ENCODE peak calls at places on chromosomes 4 and X, in eight cellular contexts. K is colonic mucosa; L is caudate nucleus; Z is Peyer's patch; T is iPS DF 6.9; I is H9; J is pancreas; M is CD8-positive, alpha-beta memory T cell. Y is an unnamed sample.

GRCh38 chrX:154967603-154968002 is 54.9 kb downstream of the F8 start:
- DNase-seq in J (no peak), Z (no peak), T (no peak), I (no peak), L (no peak), K (no peak), M (no peak), Y (no peak)

GRCh38 chr4:25527044-25527443 is 128.6 kb upstream of the SLC34A2 start:
- DNase-seq in L (no peak), T (no peak), Z (no peak), M (no peak), J (no peak), K (no peak), I (no peak), Y (no peak)

GRCh38 chr4:148503681-148504080 is 61.5 kb upstream of the NR3C2 start:
- DNase-seq in M (no peak), I (no peak), T (no peak), L (no peak), J (no peak), Z (no peak), K (no peak), Y (no peak)

GRCh38 chrX:115561605-115562491 is 874 bp downstream of the PLS3 start:
- DNase-seq in K (peak; percentile 29), I (peak; percentile 58), M (no peak), Z (no peak), T (no peak), L (peak; percentile 31), J (peak; percentile 32), Y (peak; percentile 61)

GRCh38 chrX:113868716-113869115 is 715.2 kb upstream of the HTR2C start:
- DNase-seq in L (no peak), Z (no peak), M (no peak), I (no peak), J (no peak), T (no peak), K (no peak), Y (no peak)

GRCh38 chr4:109472343-109472761 is 38.7 kb downstream of the SEC24B start:
- DNase-seq in I (no peak), T (no peak), Z (no peak), M (no peak), J (no peak), K (no peak), L (no peak), Y (no peak)

GRCh38 chr4:165133150-165133549 is 20.5 kb upstream of the TMEM192 start:
- DNase-seq in L (no peak), T (no peak), I (no peak), Z (no peak), M (no peak), J (no peak), K (no peak), Y (no peak)

GRCh38 chr4:105088110-105088879 is 58.4 kb upstream of the TET2 start:
- DNase-seq in M (no peak), I (peak; percentile 48), T (peak; percentile 11), J (no peak), Z (no peak), L (peak; percentile 8), K (peak; percentile 26), Y (no peak)

GRCh38 chr4:47349323-47349722 is 114.2 kb downstream of the COMMD8 start:
- DNase-seq in T (no peak), K (no peak), I (no peak), M (no peak), Z (no peak), J (no peak), L (no peak), Y (no peak)

GRCh38 chr4:7353846-7354610 is 80.7 kb downstream of the PSAPL1 start:
- DNase-seq in J (no peak), I (no peak), M (no peak), K (no peak), L (no peak), Z (no peak), T (no peak), Y (no peak)

GRCh38 chr4:3440011-3440410 is 1.8 kb upstream of the HGFAC start:
- DNase-seq in Z (no peak), M (no peak), K (no peak), T (no peak), L (no peak), J (no peak), I (no peak), Y (no peak)

GRCh38 chr4:104818579-104818978 is 323.9 kb upstream of the CXXC4 start:
- DNase-seq in I (no peak), T (no peak), Z (no peak), J (no peak), L (no peak), M (no peak), K (no peak), Y (no peak)

GRCh38 chr4:114368751-114369150 is 229.9 kb upstream of the UGT8 start:
- DNase-seq in I (no peak), J (no peak), T (no peak), M (no peak), L (no peak), Z (no peak), K (no peak), Y (no peak)

GRCh38 chrX:120840826-120841225 is 34.8 kb downstream of the CT47B1 start:
- DNase-seq in T (no peak), I (no peak), Z (no peak), M (no peak), K (no peak), L (no peak), J (no peak), Y (no peak)

GRCh38 chr4:138898282-138898681 is 117.3 kb upstream of the NOCT start:
- DNase-seq in J (no peak), Z (no peak), I (no peak), M (no peak), K (no peak), L (no peak), T (no peak), Y (no peak)

GRCh38 chr4:110085131-110085530 is 113.3 kb downstream of the ELOVL6 start:
- DNase-seq in Z (no peak), J (no peak), M (no peak), T (no peak), L (no peak), K (peak; percentile 93), I (no peak), Y (peak; percentile 43)

GRCh38 chr4:170087163-170087700 is 2.5 kb downstream of the AADAT start:
- DNase-seq in J (no peak), I (no peak), Z (no peak), L (no peak), K (no peak), M (no peak), T (no peak), Y (no peak)

GRCh38 chr4:2734618-2735017 is 21.5 kb downstream of the TNIP2 start:
- DNase-seq in K (no peak), J (no peak), T (no peak), I (no peak), Z (no peak), L (no peak), M (no peak), Y (no peak)

GRCh38 chrX:154135458-154136229 is 8.4 kb upstream of the OPN1LW start:
- DNase-seq in K (no peak), L (no peak), I (no peak), Z (no peak), M (no peak), T (no peak), J (no peak), Y (no peak)

GRCh38 chr4:35520059-35520458 is 724.3 kb downstream of the ARAP2 start:
- DNase-seq in L (no peak), M (no peak), I (peak; percentile 28), K (no peak), Z (no peak), T (no peak), J (peak; percentile 3), Y (no peak)
- H3K27ac ChIP-seq in L (no peak overlapping the region), M (no peak overlapping the region), I (no peak overlapping the region), K (no peak overlapping the region), Z (no peak overlapping the region), T (no peak overlapping the region), J (no peak overlapping the region), Y (no peak overlapping the region)

GRCh38 chr4:174590336-174590735 is 68.0 kb upstream of the HPGD start:
- DNase-seq in I (no peak), J (no peak), T (no peak), K (no peak), L (no peak), Z (no peak), M (no peak), Y (no peak)

GRCh38 chr4:174595141-174595929 is 73.0 kb upstream of the HPGD start:
- DNase-seq in Z (no peak), M (no peak), L (no peak), K (no peak), I (no peak), T (no peak), J (no peak), Y (no peak)

GRCh38 chr4:174591243-174592021 is 69.1 kb upstream of the HPGD start:
- DNase-seq in Z (no peak), M (no peak), L (no peak), J (no peak), K (no peak), T (no peak), I (no peak), Y (no peak)

GRCh38 chr4:174592256-174592984 is 70.1 kb upstream of the HPGD start:
- DNase-seq in M (no peak), T (no peak), J (no peak), Z (no peak), K (no peak), L (no peak), I (no peak), Y (no peak)

GRCh38 chr4:174592985-174593335 is 70.7 kb upstream of the HPGD start:
- DNase-seq in T (no peak), L (no peak), K (no peak), M (no peak), I (no peak), Z (no peak), J (no peak), Y (no peak)
- H3K27ac ChIP-seq in T (no peak overlapping the region), L (no peak overlapping the region), K (no peak overlapping the region), M (no peak overlapping the region), I (no peak overlapping the region), Z (no peak overlapping the region), J (no peak overlapping the region), Y (no peak overlapping the region)

GRCh38 chr4:1714303-1715001 is 2.3 kb upstream of the SLBP start:
- DNase-seq in T (no peak), Z (no peak), K (no peak), M (no peak), L (no peak), I (peak; percentile 67), J (no peak), Y (no peak)
- H3K27ac ChIP-seq in T (no peak overlapping the region), Z (peak overlapping the region; percentile 53), K (no peak overlapping the region), M (peak overlapping the region; percentile 90), L (no peak overlapping the region), I (no peak overlapping the region), J (no peak overlapping the region), Y (no peak overlapping the region)

DNA sequence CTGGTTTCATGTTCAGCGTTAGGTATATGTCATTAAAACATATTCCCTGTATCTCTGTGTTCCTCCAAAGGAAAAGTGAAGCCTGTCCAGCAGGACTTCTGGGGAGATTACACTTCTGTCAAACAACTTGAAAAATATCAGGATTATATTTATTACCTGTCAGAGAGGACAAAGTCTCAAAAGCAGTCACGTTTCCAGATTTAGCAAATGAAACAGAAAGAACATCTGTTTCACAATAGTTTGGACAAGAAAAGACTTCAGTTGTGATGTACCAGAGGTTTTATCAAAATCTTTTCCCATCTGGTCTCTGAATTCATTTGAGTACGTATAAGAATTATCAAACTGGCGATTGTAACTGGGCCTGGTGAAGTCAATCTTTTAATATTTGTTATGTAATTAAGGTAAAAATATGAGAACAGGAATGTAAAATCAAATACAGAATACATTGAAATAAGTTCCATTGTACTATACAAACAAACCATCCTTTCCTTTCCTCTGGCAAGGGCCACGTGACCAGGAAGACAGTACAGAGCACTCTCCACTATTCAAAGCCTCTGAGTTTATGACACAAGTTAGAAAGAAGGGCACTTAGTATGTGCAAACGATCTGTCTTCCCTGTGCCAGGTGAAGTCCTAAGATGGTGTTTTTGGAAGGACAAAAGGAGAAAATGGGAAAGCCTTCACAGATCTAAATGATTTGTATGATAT is 3.2 kb downstream of the CASP3 start:
- DNase-seq in T (no peak), I (no peak), J (no peak), Z (no peak), M (no peak), L (peak; percentile 12), K (peak; percentile 63), Y (no peak)
- H3K27ac ChIP-seq in T (no peak overlapping the region), I (no peak overlapping the region), J (no peak overlapping the region), Z (no peak overlapping the region), M (no peak overlapping the region), L (no peak overlapping the region), K (peak overlapping the region; percentile 99), Y (no peak overlapping the region)